ENCODE peak calls at places on chromosomes 12 and 14, in four cellular contexts. P is lower lobe of right lung; H is choroid plexus epithelial cell; J is activated CD4-positive, alpha-beta T cell treated with anti-CD3 and anti-CD28 coated beads, Interleukin-2, amount 50 U/mL, for 4 hours. Z is an unnamed sample.

GRCh38 chr12:67917811-67918210 is 71.4 kb upstream of the IFNG-AS1 start:
- DNase-seq in P (no peak), H (no peak), J (no peak), Z (no peak)

GRCh38 chr14:100535287-100536131 is 51.7 kb downstream of the BEGAIN start:
- DNase-seq in H (no peak), J (no peak), P (peak), Z (no peak)

GRCh38 chr14:63203015-63203414 is 1.2 kb upstream of the RHOJ start:
- DNase-seq in P (no peak), J (no peak), H (no peak), Z (no peak)

GRCh38 chr12:122293081-122293480 is 26.8 kb upstream of the VPS33A start:
- DNase-seq in P (no peak), J (no peak), H (no peak), Z (no peak)

GRCh38 chr14:61527325-61528100 is 167.8 kb upstream of the HIF1A start:
- DNase-seq in P (no peak), H (peak), J (no peak), Z (no peak)

GRCh38 chr12:75661927-75662326 is 150.5 kb upstream of the KRR1 start:
- DNase-seq in P (no peak), H (peak), J (no peak), Z (peak)

GRCh38 chr12:93759512-93760081 is 82.4 kb downstream of the CRADD start:
- DNase-seq in J (no peak), H (no peak), P (no peak), Z (no peak)

GRCh38 chr14:91388551-91388975 is 29.1 kb downstream of the CCDC88C start:
- DNase-seq in J (no peak), H (no peak), P (no peak), Z (no peak)

Z was measured in SK-MEL-5.